ENCODE peak calls at places on chromosomes 5 and 9, in five cellular contexts. R is NCI-H1694 treated with DMSO at 0.1 percent for 48 hours, H is smooth muscle cell of the brain vasculature, G is mesothelial cell of epicardium, X is EL. C is an unnamed sample.

GRCh38 chr9:137694236-137694959 is 75.6 kb downstream of the EHMT1 start:
- DNase-seq in R (no peak), H (no peak), G (no peak), X (no peak), C (no peak)

GRCh38 chr5:151075698-151076331 is 5.0 kb downstream of the TNIP1 start:
- DNase-seq in R (no peak), H (no peak), G (no peak), X (peak), C (no peak)

GRCh38 chr9:137055385-137056364 is 1.8 kb upstream of the ENTPD2 start:
- DNase-seq in R (no peak), H (peak), G (no peak), X (peak), C (peak)

GRCh38 chr5:39176740-39177628 is 42.4 kb downstream of the FYB1 start:
- DNase-seq in R (no peak), H (no peak), G (no peak), X (no peak), C (no peak)

GRCh38 chr5:43191740-43192557 is at the start of gene NIM1K:
- DNase-seq in R (peak), H (no peak), G (peak), X (peak), C (peak)

GRCh38 chr9:91424403-91425176 is 958 bp upstream of the NFIL3 start:
- DNase-seq in R (no peak), H (no peak), G (peak), X (peak), C (peak)

GRCh38 chr9:84170521-84171141 is 169.9 kb downstream of the SLC28A3 start:
- DNase-seq in R (peak), H (peak), G (no peak), X (peak), C (peak)

GRCh38 chr5:146751781-146752401 is 126.7 kb downstream of the PPP2R2B start:
- DNase-seq in R (peak), H (no peak), G (no peak), X (no peak), C (no peak)

GRCh38 chr5:9720361-9720760 is 90.2 kb upstream of the TAS2R1 start:
- DNase-seq in R (no peak), H (no peak), G (no peak), X (no peak), C (no peak)

GRCh38 chr9:98795295-98795955 is 930 bp downstream of the ANKS6 start:
- DNase-seq in R (no peak), H (no peak), G (no peak), X (no peak), C (peak)

GRCh38 chr5:118029807-118030206 is 958.5 kb downstream of the DTWD2 start:
- DNase-seq in R (no peak), H (no peak), G (no peak), X (no peak), C (no peak)

GRCh38 chr5:145101246-145101645 is 733.9 kb downstream of the PRELID2 start:
- DNase-seq in R (peak), H (no peak), G (no peak), X (peak), C (no peak)

GRCh38 chr5:143311428-143311827 is 92.1 kb downstream of the NR3C1 start:
- DNase-seq in R (no peak), H (no peak), G (no peak), X (peak), C (no peak)

GRCh38 chr9:97747201-97747965 is 50.2 kb upstream of the XPA start:
- DNase-seq in R (no peak), H (no peak), G (no peak), X (peak), C (no peak)